ENCODE peak calls at places on chromosomes 2 and 18, in five cellular contexts. One of them, this sample, is unnamed.

GRCh38 chr2:235495373-235496238 is 1.8 kb downstream of the AGAP1 start:
- DNase-seq in prostate gland: no peak
- DNase-seq in omental fat pad: no peak
- DNase-seq in ovary: no peak
- DNase-seq in OCI-LY7: no peak
- DNase-seq in this sample: no peak

GRCh38 chr18:27749189-27749588 is 427.7 kb downstream of the CDH2 start:
- DNase-seq in ovary: no peak
- DNase-seq in OCI-LY7: no peak
- DNase-seq in omental fat pad: no peak
- DNase-seq in prostate gland: no peak
- DNase-seq in this sample: no peak

GRCh38 chr2:61205132-61205531 is 43.1 kb downstream of the C2orf74 start:
- DNase-seq in ovary: no peak
- DNase-seq in OCI-LY7: no peak
- DNase-seq in prostate gland: no peak
- DNase-seq in omental fat pad: no peak
- DNase-seq in this sample: no peak

GRCh38 chr2:46305767-46306166 is 8.6 kb downstream of the EPAS1 start:
- DNase-seq in OCI-LY7: no peak
- DNase-seq in ovary: no peak
- DNase-seq in omental fat pad: no peak
- DNase-seq in prostate gland: no peak
- DNase-seq in this sample: peak; percentile 34

GRCh38 chr2:159091981-159092380 is 123.5 kb downstream of the TANC1 start:
- DNase-seq in OCI-LY7: peak; percentile 13
- DNase-seq in ovary: no peak
- DNase-seq in prostate gland: peak; percentile 59
- DNase-seq in omental fat pad: no peak
- DNase-seq in this sample: no peak

GRCh38 chr2:48983051-48983450 is 171.3 kb downstream of the FSHR start:
- DNase-seq in ovary: no peak
- DNase-seq in prostate gland: no peak
- DNase-seq in omental fat pad: no peak
- DNase-seq in OCI-LY7: no peak
- DNase-seq in this sample: no peak

GRCh38 chr18:76446746-76447267 is 48.2 kb downstream of the ZNF516 start:
- DNase-seq in ovary: no peak
- DNase-seq in prostate gland: no peak
- DNase-seq in omental fat pad: no peak
- DNase-seq in OCI-LY7: no peak
- DNase-seq in this sample: no peak

GRCh38 chr2:142124706-142125105 is 6.1 kb downstream of the LRP1B start:
- DNase-seq in OCI-LY7: no peak
- DNase-seq in prostate gland: no peak
- DNase-seq in ovary: no peak
- DNase-seq in omental fat pad: no peak
- DNase-seq in this sample: no peak

GRCh38 chr2:105754011-105754410 is 9.3 kb downstream of the NCK2 start:
- DNase-seq in OCI-LY7: no peak
- DNase-seq in omental fat pad: no peak
- DNase-seq in ovary: no peak
- DNase-seq in prostate gland: no peak
- DNase-seq in this sample: no peak

GRCh38 chr2:236341721-236342120 is 77.5 kb upstream of the ASB18 start:
- DNase-seq in omental fat pad: no peak
- DNase-seq in ovary: no peak
- DNase-seq in prostate gland: no peak
- DNase-seq in OCI-LY7: no peak
- DNase-seq in this sample: no peak

GRCh38 chr2:31373127-31373526 is 41.4 kb downstream of the XDH start:
- DNase-seq in omental fat pad: no peak
- DNase-seq in OCI-LY7: no peak
- DNase-seq in ovary: no peak
- DNase-seq in prostate gland: no peak
- DNase-seq in this sample: no peak

GRCh38 chr18:78586596-78586995 is 393.0 kb upstream of the SALL3 start:
- DNase-seq in OCI-LY7: no peak
- DNase-seq in ovary: no peak
- DNase-seq in prostate gland: no peak
- DNase-seq in omental fat pad: no peak
- DNase-seq in this sample: no peak
- TF ChIP-seq CTCF in OCI-LY7: no peak
- TF ChIP-seq CTCF in ovary: no peak
- TF ChIP-seq CTCF in prostate gland: no peak
- TF ChIP-seq CTCF in omental fat pad: no peak
- TF ChIP-seq CTCF in this sample: no peak

GRCh38 chr2:218039171-218039570 is 29.9 kb upstream of the RUFY4 start:
- DNase-seq in OCI-LY7: no peak
- DNase-seq in omental fat pad: no peak
- DNase-seq in ovary: no peak
- DNase-seq in prostate gland: no peak
- DNase-seq in this sample: no peak
- TF ChIP-seq CTCF in OCI-LY7: no peak
- TF ChIP-seq CTCF in omental fat pad: no peak
- TF ChIP-seq CTCF in ovary: no peak
- TF ChIP-seq CTCF in prostate gland: no peak
- TF ChIP-seq CTCF in this sample: no peak

GRCh38 chr18:13982136-13982535 is 66.8 kb upstream of the MC2R start:
- DNase-seq in ovary: no peak
- DNase-seq in prostate gland: no peak
- DNase-seq in omental fat pad: no peak
- DNase-seq in OCI-LY7: no peak
- DNase-seq in this sample: no peak
- TF ChIP-seq CTCF in ovary: no peak
- TF ChIP-seq CTCF in prostate gland: no peak
- TF ChIP-seq CTCF in omental fat pad: no peak
- TF ChIP-seq CTCF in OCI-LY7: peak; percentile 25
- TF ChIP-seq CTCF in this sample: no peak

GRCh38 chr2:27133905-27134780 is at the start of gene PREB:
- DNase-seq in omental fat pad: peak; percentile 84
- DNase-seq in ovary: peak; percentile 99
- DNase-seq in OCI-LY7: peak; percentile 99
- DNase-seq in prostate gland: peak; percentile 93
- DNase-seq in this sample: peak; percentile 100
- TF ChIP-seq CTCF in omental fat pad: no peak
- TF ChIP-seq CTCF in ovary: peak; percentile 17
- TF ChIP-seq CTCF in OCI-LY7: peak; percentile 79
- TF ChIP-seq CTCF in prostate gland: no peak
- TF ChIP-seq CTCF in this sample: peak; percentile 37

DNA sequence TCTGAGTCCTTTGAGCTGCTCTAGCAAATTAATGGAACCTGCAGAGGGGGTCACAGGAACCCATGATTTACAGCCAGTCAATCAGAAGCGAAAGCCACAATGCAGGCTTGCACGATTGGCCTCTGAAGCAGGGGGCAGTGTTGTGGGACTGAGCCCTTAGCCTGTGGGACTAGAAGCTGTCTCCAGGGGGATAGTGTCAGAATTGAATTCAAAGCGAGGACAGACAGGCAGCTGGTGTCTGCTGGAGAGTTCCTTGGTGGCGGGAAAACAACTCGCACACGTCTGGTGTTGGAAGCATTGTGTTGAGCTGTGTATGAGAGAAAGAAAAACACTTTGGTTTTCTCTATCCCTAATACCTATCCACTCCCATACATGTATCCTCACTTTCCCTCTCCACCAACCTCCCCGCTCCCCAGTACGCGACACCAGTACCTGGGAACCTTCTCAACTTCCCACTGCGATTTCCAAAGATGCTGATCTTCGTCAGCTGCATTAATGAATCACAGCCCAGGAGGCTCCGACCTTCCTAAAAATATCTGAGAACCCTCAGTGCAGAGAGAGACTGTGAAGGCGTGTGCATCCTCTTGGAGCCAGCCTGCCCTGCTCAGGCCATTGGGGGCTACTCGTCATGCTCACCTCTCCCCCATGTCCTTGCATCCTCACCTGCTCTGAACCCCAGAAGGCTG is 88.2 kb downstream of the HS1BP3 start:
- DNase-seq in prostate gland: no peak
- DNase-seq in OCI-LY7: no peak
- DNase-seq in omental fat pad: no peak
- DNase-seq in ovary: no peak
- DNase-seq in this sample: no peak
- TF ChIP-seq CTCF in prostate gland: no peak
- TF ChIP-seq CTCF in OCI-LY7: no peak
- TF ChIP-seq CTCF in omental fat pad: no peak
- TF ChIP-seq CTCF in ovary: no peak
- TF ChIP-seq CTCF in this sample: no peak

DNA sequence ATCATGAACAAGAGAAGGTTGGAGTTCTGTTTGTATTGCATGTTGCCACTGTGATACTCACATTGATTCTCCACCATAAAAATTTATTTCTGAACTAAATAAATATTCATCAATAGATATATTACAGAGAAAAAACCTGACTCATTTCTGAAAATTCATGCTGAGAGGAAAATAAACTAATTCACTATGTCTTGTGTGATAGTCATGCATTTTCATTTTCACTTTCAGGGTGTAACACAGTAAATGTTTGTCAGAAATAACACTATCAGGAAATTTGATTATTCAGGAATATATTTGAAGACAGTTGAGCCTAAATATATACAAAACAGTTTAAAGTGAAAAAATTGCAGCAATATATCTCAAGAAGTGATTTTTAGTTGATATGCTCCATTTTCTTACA is 335.2 kb downstream of the KCNJ3 start:
- DNase-seq in prostate gland: no peak
- DNase-seq in ovary: no peak
- DNase-seq in OCI-LY7: no peak
- DNase-seq in omental fat pad: no peak
- DNase-seq in this sample: no peak
- TF ChIP-seq CTCF in prostate gland: no peak
- TF ChIP-seq CTCF in ovary: no peak
- TF ChIP-seq CTCF in OCI-LY7: no peak
- TF ChIP-seq CTCF in omental fat pad: no peak
- TF ChIP-seq CTCF in this sample: no peak

GRCh38 chr2:162934191-162934590 is 95.6 kb upstream of the KCNH7 start:
- DNase-seq in prostate gland: no peak
- DNase-seq in ovary: no peak
- DNase-seq in omental fat pad: no peak
- DNase-seq in OCI-LY7: no peak
- DNase-seq in this sample: no peak

GRCh38 chr2:162932416-162932815 is 93.8 kb upstream of the KCNH7 start:
- DNase-seq in omental fat pad: no peak
- DNase-seq in ovary: no peak
- DNase-seq in OCI-LY7: no peak
- DNase-seq in prostate gland: no peak
- DNase-seq in this sample: no peak

DNA sequence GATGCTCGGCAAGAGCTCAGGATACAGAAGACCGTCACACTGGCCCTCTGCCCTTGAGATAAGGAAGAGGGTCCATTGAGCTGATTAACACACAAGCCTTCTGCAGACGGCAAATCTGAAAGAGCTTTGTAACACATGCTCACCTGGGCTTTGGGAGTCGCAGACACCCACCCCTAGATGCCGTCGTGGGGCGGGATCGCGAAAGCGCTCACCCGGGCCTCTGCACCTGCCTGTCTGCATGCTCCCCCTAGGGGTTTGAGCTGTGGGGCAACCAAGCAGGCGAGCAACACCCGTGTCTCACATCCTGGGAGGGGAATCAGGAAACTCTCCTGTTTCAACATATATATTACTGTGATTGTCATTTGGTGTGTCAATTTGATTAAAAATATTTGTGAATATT is 99.8 kb upstream of the KCNH7 start:
- DNase-seq in ovary: no peak
- DNase-seq in OCI-LY7: no peak
- DNase-seq in omental fat pad: no peak
- DNase-seq in prostate gland: no peak
- DNase-seq in this sample: no peak
- TF ChIP-seq CTCF in ovary: no peak
- TF ChIP-seq CTCF in OCI-LY7: no peak
- TF ChIP-seq CTCF in omental fat pad: no peak
- TF ChIP-seq CTCF in prostate gland: no peak
- TF ChIP-seq CTCF in this sample: no peak

DNA sequence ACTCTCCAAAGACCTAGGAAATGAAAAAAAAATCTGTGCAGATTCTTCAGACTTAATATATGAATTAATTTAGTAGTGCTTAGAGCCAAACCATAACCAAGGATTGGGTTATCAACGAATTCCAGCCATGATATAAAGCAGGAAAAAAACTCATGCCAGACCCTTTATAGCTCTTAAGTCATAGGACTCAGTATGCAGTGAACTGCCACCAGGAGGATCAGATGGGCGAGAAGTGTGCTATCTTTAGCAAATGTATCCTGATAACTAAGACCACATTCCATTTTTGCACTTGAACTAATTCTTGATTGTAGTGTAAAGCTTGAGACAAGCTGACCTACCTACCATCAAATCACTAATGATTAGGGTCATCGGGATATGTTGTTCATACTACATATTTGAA is 178.1 kb downstream of the IKZF2 start:
- DNase-seq in prostate gland: no peak
- DNase-seq in ovary: no peak
- DNase-seq in OCI-LY7: no peak
- DNase-seq in omental fat pad: no peak
- DNase-seq in this sample: no peak
- TF ChIP-seq CTCF in prostate gland: no peak
- TF ChIP-seq CTCF in ovary: no peak
- TF ChIP-seq CTCF in OCI-LY7: no peak
- TF ChIP-seq CTCF in omental fat pad: no peak
- TF ChIP-seq CTCF in this sample: no peak

DNA sequence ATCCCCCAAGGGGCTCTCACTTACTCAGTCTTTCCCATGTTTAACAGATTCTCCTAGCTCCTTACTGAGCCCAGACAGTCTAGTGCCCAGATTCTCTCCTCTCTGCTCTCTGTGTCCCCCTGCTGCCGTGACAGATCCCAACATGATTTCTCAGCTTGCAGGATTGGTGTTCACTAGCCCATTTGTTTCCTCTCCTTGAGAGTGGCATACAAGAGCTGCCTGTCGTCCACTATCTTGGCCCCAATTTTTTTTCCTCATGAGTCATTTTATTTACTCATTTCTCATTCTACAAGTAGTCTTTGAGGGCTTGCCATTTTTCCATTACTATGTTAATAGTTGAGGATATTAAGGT is 199.9 kb upstream of the FN1 start:
- DNase-seq in OCI-LY7: no peak
- DNase-seq in prostate gland: no peak
- DNase-seq in ovary: no peak
- DNase-seq in omental fat pad: no peak
- DNase-seq in this sample: no peak
- TF ChIP-seq CTCF in OCI-LY7: no peak
- TF ChIP-seq CTCF in prostate gland: no peak
- TF ChIP-seq CTCF in ovary: no peak
- TF ChIP-seq CTCF in omental fat pad: no peak
- TF ChIP-seq CTCF in this sample: peak; percentile 40

This sample was measured in osteocyte.